ENCODE peak calls at places on chromosomes 1 and 21, in ten cellular contexts. V is H9, S is neural progenitor cell, E is right lobe of liver, Z is HCT116, W is lower lobe of right lung, Y is heart left ventricle, O is uterus, P is PC-3, I is left ventricle myocardium inferior. F is an unnamed sample. For H3K4me1, the result is how much of the 10 kb centered on the place peaks cover.

GRCh38 chr1:90476411-90476810 is 240.7 kb downstream of the BARHL2 start:
- DNase-seq in V (no peak), S (no peak), E (no peak), Z (no peak), W (no peak), Y (no peak), O (no peak), P (no peak), I (no peak), F (no peak)

GRCh38 chr1:53585116-53585515 is 125.9 kb downstream of the DMRTB1 start:
- DNase-seq in V (peak), S (no peak), E (peak), Z (no peak), W (no peak), Y (peak), O (peak), P (no peak), I (no peak), F (no peak)

GRCh38 chr1:24464378-24464770 is 38.3 kb upstream of the RCAN3 start:
- DNase-seq in V (peak), S (peak), E (no peak), Z (no peak), W (no peak), Y (no peak), O (no peak), P (no peak), I (no peak), F (no peak)

GRCh38 chr1:101247404-101248287 is 10.8 kb downstream of the S1PR1 start:
- DNase-seq in V (no peak), S (no peak), E (no peak), Z (no peak), W (no peak), Y (no peak), O (no peak), P (no peak), I (no peak), F (no peak)

GRCh38 chr1:12448746-12449177 is 169.2 kb downstream of the DHRS3 start:
- DNase-seq in V (no peak), S (no peak), E (no peak), Z (no peak), W (no peak), Y (no peak), O (peak), P (no peak), I (no peak), F (no peak)

GRCh38 chr21:44368711-44369446 is 15.5 kb downstream of the TRPM2 start:
- DNase-seq in V (peak), S (peak), E (peak), Z (no peak), W (no peak), Y (no peak), O (peak), P (no peak), I (no peak), F (no peak)

GRCh38 chr1:116232989-116233514 is 121.9 kb downstream of the MAB21L3 start:
- DNase-seq in V (no peak), S (peak), E (no peak), Z (no peak), W (no peak), Y (no peak), O (no peak), P (no peak), I (no peak), F (no peak)

GRCh38 chr1:188386161-188386560 is 1557.4 kb downstream of the PLA2G4A start:
- DNase-seq in V (no peak), S (no peak), E (no peak), Z (no peak), W (no peak), Y (no peak), O (no peak), P (no peak), I (no peak), F (no peak)

GRCh38 chr21:42681296-42682206 is 28.1 kb downstream of the PDE9A start:
- DNase-seq in V (no peak), S (no peak), E (no peak), Z (no peak), W (no peak), Y (peak), O (no peak), P (no peak), I (no peak), F (no peak)

GRCh38 chr1:183097438-183098051 is 74.3 kb downstream of the LAMC1 start:
- DNase-seq in V (no peak), S (peak), E (no peak), Z (no peak), W (no peak), Y (no peak), O (no peak), P (no peak), I (no peak), F (no peak)

GRCh38 chr1:81681570-81681969 is 119.2 kb upstream of the ADGRL2 start:
- DNase-seq in V (no peak), S (no peak), E (no peak), Z (no peak), W (no peak), Y (no peak), O (no peak), P (peak), I (no peak), F (no peak)

GRCh38 chr1:78622548-78622947 is 2.3 kb downstream of the IFI44L start:
- DNase-seq in V (no peak), S (no peak), E (no peak), Z (no peak), W (no peak), Y (no peak), O (no peak), P (no peak), I (no peak), F (no peak)

GRCh38 chr1:234745844-234746797 is 136.1 kb upstream of the IRF2BP2 start:
- DNase-seq in V (no peak), S (peak), E (no peak), Z (no peak), W (no peak), Y (no peak), O (peak), P (peak), I (no peak), F (no peak)

GRCh38 chr1:204077979-204078696 is 5.2 kb downstream of the SOX13 start:
- DNase-seq in V (peak), S (peak), E (no peak), Z (no peak), W (peak), Y (no peak), O (no peak), P (no peak), I (no peak), F (no peak)

GRCh38 chr1:41639332-41639936 is 155.0 kb upstream of the EDN2 start:
- DNase-seq in V (no peak), S (no peak), E (no peak), Z (no peak), W (no peak), Y (no peak), O (no peak), P (no peak), I (no peak), F (no peak)

GRCh38 chr1:30888391-30888790 is 20.2 kb downstream of the SDC3 start:
- DNase-seq in V (no peak), S (no peak), E (no peak), Z (no peak), W (no peak), Y (peak), O (peak), P (no peak), I (peak), F (peak)

GRCh38 chr21:28767523-28767922 is 225.2 kb downstream of the LTN1 start:
- DNase-seq in V (no peak), S (no peak), E (no peak), Z (no peak), W (no peak), Y (no peak), O (no peak), P (no peak), I (no peak), F (no peak)

GRCh38 chr21:41610042-41610839 is 102.3 kb upstream of the TMPRSS2 start:
- DNase-seq in V (peak), S (peak), E (peak), Z (peak), W (peak), Y (no peak), O (no peak), P (peak), I (peak), F (peak)

GRCh38 chr1:230010618-230011332 is 56.3 kb upstream of the GALNT2 start:
- DNase-seq in V (no peak), S (no peak), E (no peak), Z (no peak), W (no peak), Y (no peak), O (no peak), P (peak), I (no peak), F (no peak)

GRCh38 chr1:46690931-46691411 is 19.3 kb downstream of the TEX38 start:
- DNase-seq in V (no peak), S (peak), E (no peak), Z (no peak), W (no peak), Y (no peak), O (no peak), P (no peak), I (no peak), F (no peak)

GRCh38 chr1:159088050-159088449 is 11.5 kb upstream of the AIM2 start:
- DNase-seq in V (no peak), S (no peak), E (no peak), Z (no peak), W (no peak), Y (no peak), O (no peak), P (peak), I (no peak), F (no peak)

GRCh38 chr21:16942703-16943102 is 570.1 kb upstream of the CXADR start:
- DNase-seq in V (peak), S (peak), E (no peak), Z (no peak), W (no peak), Y (no peak), O (no peak), P (peak), I (no peak), F (no peak)

GRCh38 chr1:97451422-97451821 is 469.4 kb downstream of the DPYD start:
- DNase-seq in V (no peak), S (no peak), E (no peak), Z (no peak), W (no peak), Y (no peak), O (no peak), P (no peak), I (no peak), F (no peak)

GRCh38 chr1:19452221-19452663 is 33.1 kb downstream of the CAPZB start:
- DNase-seq in V (no peak), S (no peak), E (no peak), Z (no peak), W (no peak), Y (no peak), O (no peak), P (no peak), I (peak), F (no peak)

GRCh38 chr1:32335951-32336867 is at the start of gene MARCKSL1:
- DNase-seq in V (peak), S (peak), E (peak), Z (peak), W (peak), Y (peak), O (peak), P (peak), I (peak), F (peak)

GRCh38 chr1:34850382-34850781 is 9.2 kb downstream of the SMIM12 start:
- DNase-seq in V (no peak), S (no peak), E (no peak), Z (no peak), W (no peak), Y (no peak), O (no peak), P (no peak), I (no peak), F (no peak)

GRCh38 chr1:214641214-214641895 is 38.4 kb downstream of the CENPF start:
- DNase-seq in V (no peak), S (no peak), E (no peak), Z (no peak), W (no peak), Y (no peak), O (no peak), P (no peak), I (no peak), F (no peak)

GRCh38 chr1:11707621-11708276 is 16.2 kb downstream of the DRAXIN start:
- DNase-seq in V (peak), S (no peak), E (peak), Z (no peak), W (peak), Y (no peak), O (no peak), P (no peak), I (peak), F (peak)

GRCh38 chr1:228455715-228456114 is 31.5 kb upstream of the RNF187 start:
- DNase-seq in V (no peak), S (no peak), E (no peak), Z (no peak), W (no peak), Y (no peak), O (no peak), P (peak), I (no peak), F (no peak)
- TF ChIP-seq CTCF in V (no peak), S (peak), E (no peak), Z (peak), W (no peak), Y (no peak), O (no peak), P (peak), I (peak), F (no peak)

GRCh38 chr1:22847709-22848108 is 125.0 kb downstream of the LACTBL1 start:
- DNase-seq in V (no peak), S (no peak), E (no peak), Z (no peak), W (no peak), Y (no peak), O (no peak), P (no peak), I (no peak), F (no peak)
- H3K4me1 ChIP-seq in V (under half), S (under half), E (under half), Z (under half), W (under half), Y (under half), O (under half), P (under half), I (under half), F (under half)

DNA sequence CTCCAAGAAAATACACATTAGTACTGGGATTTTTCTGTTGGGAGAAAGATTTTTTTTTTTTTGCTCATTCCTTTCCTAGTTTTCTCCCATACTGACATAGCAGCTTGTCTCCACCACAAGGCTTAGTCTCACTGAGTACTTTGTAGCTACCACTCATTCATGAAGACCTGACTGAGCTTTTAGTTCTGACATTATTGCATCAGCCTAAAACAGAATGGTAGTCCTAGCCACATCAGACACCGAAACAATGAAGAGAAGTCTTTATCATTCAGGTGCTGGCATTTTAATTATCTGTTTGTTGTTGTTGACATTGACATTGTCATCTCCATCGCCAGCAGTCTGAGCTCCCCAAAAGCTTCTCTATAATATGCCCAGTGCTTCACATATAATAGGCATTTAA is 21.1 kb upstream of the C1orf21 start:
- DNase-seq in V (no peak), S (no peak), E (no peak), Z (no peak), W (no peak), Y (no peak), O (no peak), P (no peak), I (no peak), F (no peak)
- TF ChIP-seq CTCF in V (no peak), S (no peak), E (no peak), Z (no peak), W (no peak), Y (no peak), O (no peak), P (no peak), I (no peak), F (no peak)

DNA sequence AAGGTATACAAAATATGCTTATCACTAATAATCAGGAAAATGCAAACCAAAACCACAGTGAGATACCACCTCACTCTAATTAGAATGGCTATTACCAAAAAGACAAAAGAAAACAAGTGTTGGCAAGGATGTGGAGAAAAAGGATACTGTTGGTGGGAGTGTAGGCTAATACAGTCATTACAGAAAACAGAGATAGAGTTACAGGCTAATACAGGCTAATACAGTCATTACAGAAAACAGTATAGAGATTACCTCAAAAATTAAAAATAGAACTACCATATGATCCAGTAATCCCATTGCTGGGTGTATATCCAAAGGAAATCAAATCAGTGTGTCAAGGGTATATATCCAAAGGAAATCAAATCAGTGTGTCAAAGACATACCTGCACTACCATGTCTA is 238.4 kb downstream of the PLPP3 start:
- DNase-seq in V (no peak), S (no peak), E (no peak), Z (no peak), W (no peak), Y (no peak), O (no peak), P (no peak), I (no peak), F (no peak)
- H3K4me1 ChIP-seq in V (under half), S (under half), E (under half), Z (under half), W (under half), Y (under half), O (under half), P (under half), I (under half), F (under half)

DNA sequence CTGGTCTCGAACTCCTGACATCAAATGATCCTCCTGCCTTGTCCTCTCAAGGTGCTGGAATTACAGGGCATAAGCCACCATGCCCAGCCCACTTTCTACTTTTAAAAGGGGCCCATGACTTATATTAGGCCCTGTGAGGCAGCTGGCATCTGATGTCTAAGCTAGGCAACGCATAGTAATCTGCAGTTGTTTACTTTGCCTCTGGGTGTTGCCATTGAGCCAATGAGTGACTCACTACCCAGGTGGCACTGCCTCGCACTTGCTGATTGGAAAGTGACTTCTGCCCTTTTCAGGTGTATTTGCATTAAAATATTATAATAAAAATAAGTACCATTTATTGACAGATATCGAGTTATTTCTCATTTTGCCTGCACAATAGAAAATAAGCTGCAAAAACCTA is 84.9 kb downstream of the KIF14 start:
- DNase-seq in V (peak), S (peak), E (no peak), Z (peak), W (no peak), Y (no peak), O (no peak), P (peak), I (no peak), F (no peak)
- TF ChIP-seq CTCF in V (peak), S (peak), E (no peak), Z (peak), W (peak), Y (no peak), O (no peak), P (peak), I (no peak), F (no peak)